ENCODE peak calls at places on chromosome 15, in ten cellular contexts. T is type B pancreatic cell; U is effector memory CD8-positive, alpha-beta T cell; Q is epithelial cell of esophagus; X is substantia nigra; P is stimulated activated CD8-positive, alpha-beta memory T cell treated with anti-CD3 and anti-CD28 coated beads, Interleukin-2, amount 100 ng/mL, for 1 hour; Z is heart right ventricle; G is skeletal muscle cell; L is PC-3; C is neuronal stem cell. A is an unnamed sample.

GRCh38 chr15:31306426-31307269 is 20.0 kb upstream of the KLF13 start:
- DNase-seq in T (peak; percentile 67), U (no peak), Q (peak; percentile 86), X (peak; percentile 89), P (no peak), Z (peak; percentile 69), G (no peak), L (no peak), C (peak; percentile 90), A (no peak)

GRCh38 chr15:59334063-59334415 is 38.6 kb downstream of the MYO1E start:
- DNase-seq in T (no peak), U (no peak), Q (no peak), X (no peak), P (no peak), Z (no peak), G (no peak), L (no peak), C (no peak), A (no peak)

GRCh38 chr15:28133281-28133680 is 34.2 kb upstream of the OCA2 start:
- DNase-seq in T (no peak), U (no peak), Q (no peak), X (no peak), P (no peak), Z (no peak), G (no peak), L (no peak), C (no peak), A (no peak)

GRCh38 chr15:54594115-54594514 is 602.6 kb downstream of the RSL24D1 start:
- DNase-seq in T (no peak), U (no peak), Q (no peak), X (no peak), P (no peak), Z (no peak), G (no peak), L (no peak), C (no peak), A (no peak)

GRCh38 chr15:73686781-73687256 is 2.6 kb downstream of the CD276 start:
- DNase-seq in T (no peak), U (no peak), Q (peak; percentile 65), X (no peak), P (no peak), Z (no peak), G (peak; percentile 83), L (peak; percentile 49), C (no peak), A (no peak)

GRCh38 chr15:85030301-85031049 is 48.8 kb downstream of the PDE8A start:
- DNase-seq in T (no peak), U (no peak), Q (peak; percentile 68), X (no peak), P (no peak), Z (no peak), G (no peak), L (peak; percentile 19), C (no peak), A (no peak)

GRCh38 chr15:66400351-66400774 is 13.7 kb downstream of the MAP2K1 start:
- DNase-seq in T (no peak), U (no peak), Q (no peak), X (no peak), P (no peak), Z (no peak), G (no peak), L (peak; percentile 50), C (no peak), A (no peak)

GRCh38 chr15:78626611-78627010 is 5.8 kb upstream of the CHRNA3 start:
- DNase-seq in T (no peak), U (no peak), Q (no peak), X (no peak), P (no peak), Z (no peak), G (no peak), L (no peak), C (no peak), A (no peak)

A was measured in CD4-positive, alpha-beta memory T cell.